ENCODE peak calls at places on chromosomes 16 and 17, in eight cellular contexts. One of them, this sample, is unnamed.

GRCh38 chr16:1457489-1458245 is 13.3 kb upstream of the CCDC154 start:
- DNase-seq in sigmoid colon: no peak
- DNase-seq in astrocyte of the spinal cord: no peak
- DNase-seq in tibial artery: no peak
- DNase-seq in LNCaP clone FGC: no peak
- DNase-seq in HCT116: no peak
- DNase-seq in cardiac muscle cell: no peak
- DNase-seq in AG04450: no peak
- DNase-seq in this sample: no peak

GRCh38 chr17:883586-883962 is 96.0 kb downstream of the NXN start:
- DNase-seq in sigmoid colon: no peak
- DNase-seq in astrocyte of the spinal cord: no peak
- DNase-seq in tibial artery: no peak
- DNase-seq in LNCaP clone FGC: no peak
- DNase-seq in HCT116: no peak
- DNase-seq in cardiac muscle cell: no peak
- DNase-seq in AG04450: no peak
- DNase-seq in this sample: no peak

GRCh38 chr17:29847118-29847517 is 82.9 kb downstream of the SSH2 start:
- DNase-seq in sigmoid colon: no peak
- DNase-seq in astrocyte of the spinal cord: no peak
- DNase-seq in tibial artery: no peak
- DNase-seq in LNCaP clone FGC: no peak
- DNase-seq in HCT116: no peak
- DNase-seq in cardiac muscle cell: peak; percentile 41
- DNase-seq in AG04450: no peak
- DNase-seq in this sample: no peak

GRCh38 chr17:72095316-72095715 is 25.5 kb upstream of the SOX9 start:
- DNase-seq in sigmoid colon: no peak
- DNase-seq in astrocyte of the spinal cord: no peak
- DNase-seq in tibial artery: no peak
- DNase-seq in LNCaP clone FGC: no peak
- DNase-seq in HCT116: no peak
- DNase-seq in cardiac muscle cell: no peak
- DNase-seq in AG04450: no peak
- DNase-seq in this sample: no peak

GRCh38 chr17:11144358-11145233 is 96.4 kb upstream of the SHISA6 start:
- DNase-seq in sigmoid colon: no peak
- DNase-seq in astrocyte of the spinal cord: no peak
- DNase-seq in tibial artery: no peak
- DNase-seq in LNCaP clone FGC: peak; percentile 35
- DNase-seq in HCT116: no peak
- DNase-seq in cardiac muscle cell: peak; percentile 75
- DNase-seq in AG04450: no peak
- DNase-seq in this sample: no peak

GRCh38 chr16:85256190-85256739 is 144.0 kb upstream of the CIBAR2 start:
- DNase-seq in sigmoid colon: no peak
- DNase-seq in astrocyte of the spinal cord: no peak
- DNase-seq in tibial artery: no peak
- DNase-seq in LNCaP clone FGC: no peak
- DNase-seq in HCT116: no peak
- DNase-seq in cardiac muscle cell: no peak
- DNase-seq in AG04450: no peak
- DNase-seq in this sample: no peak

GRCh38 chr16:10859650-10860049 is 17.4 kb upstream of the CIITA start:
- DNase-seq in sigmoid colon: no peak
- DNase-seq in astrocyte of the spinal cord: no peak
- DNase-seq in tibial artery: peak; percentile 61
- DNase-seq in LNCaP clone FGC: no peak
- DNase-seq in HCT116: no peak
- DNase-seq in cardiac muscle cell: no peak
- DNase-seq in AG04450: no peak
- DNase-seq in this sample: no peak

GRCh38 chr17:81397314-81398169 is 2.3 kb downstream of the BAHCC1 start:
- DNase-seq in sigmoid colon: no peak
- DNase-seq in astrocyte of the spinal cord: peak; percentile 77
- DNase-seq in tibial artery: no peak
- DNase-seq in LNCaP clone FGC: no peak
- DNase-seq in HCT116: no peak
- DNase-seq in cardiac muscle cell: peak; percentile 73
- DNase-seq in AG04450: no peak
- DNase-seq in this sample: no peak

DNA sequence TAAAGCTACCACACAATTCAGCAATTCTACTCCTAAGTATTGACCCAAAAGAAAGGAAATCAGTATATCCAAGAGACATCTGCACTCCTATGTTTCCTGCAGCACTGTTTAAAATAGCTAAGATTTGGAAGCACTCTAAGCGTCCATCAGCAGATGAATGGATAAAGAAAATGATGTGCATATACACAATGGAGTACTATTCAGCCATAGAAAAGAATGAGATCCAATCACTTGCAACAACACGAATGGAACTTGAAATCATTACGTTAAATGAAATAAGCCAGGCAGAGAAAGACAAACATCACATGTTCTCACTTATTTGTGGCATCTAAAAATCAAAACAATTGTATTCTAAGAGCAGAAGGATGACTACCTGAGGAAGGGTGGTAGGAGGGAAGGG is 1.5 kb downstream of the SLFN11 start:
- DNase-seq in sigmoid colon: no peak
- DNase-seq in astrocyte of the spinal cord: no peak
- DNase-seq in tibial artery: no peak
- DNase-seq in LNCaP clone FGC: no peak
- DNase-seq in HCT116: no peak
- DNase-seq in cardiac muscle cell: no peak
- DNase-seq in AG04450: no peak
- DNase-seq in this sample: no peak
- H3K4me3 ChIP-seq in sigmoid colon: no peak overlapping the region
- H3K4me3 ChIP-seq in astrocyte of the spinal cord: no peak overlapping the region
- H3K4me3 ChIP-seq in tibial artery: no peak overlapping the region
- H3K4me3 ChIP-seq in LNCaP clone FGC: no peak overlapping the region
- H3K4me3 ChIP-seq in HCT116: no peak overlapping the region
- H3K4me3 ChIP-seq in cardiac muscle cell: no peak overlapping the region
- H3K4me3 ChIP-seq in AG04450: peak overlapping the region; percentile 92
- H3K4me3 ChIP-seq in this sample: peak overlapping the region; percentile 63

GRCh38 chr17:75975757-75976174 is 3.2 kb downstream of the ACOX1 start:
- DNase-seq in sigmoid colon: no peak
- DNase-seq in astrocyte of the spinal cord: no peak
- DNase-seq in tibial artery: no peak
- DNase-seq in LNCaP clone FGC: no peak
- DNase-seq in HCT116: no peak
- DNase-seq in cardiac muscle cell: no peak
- DNase-seq in AG04450: no peak
- DNase-seq in this sample: no peak
- H3K4me3 ChIP-seq in sigmoid colon: no peak overlapping the region
- H3K4me3 ChIP-seq in astrocyte of the spinal cord: no peak overlapping the region
- H3K4me3 ChIP-seq in tibial artery: no peak overlapping the region
- H3K4me3 ChIP-seq in LNCaP clone FGC: no peak overlapping the region
- H3K4me3 ChIP-seq in HCT116: no peak overlapping the region
- H3K4me3 ChIP-seq in cardiac muscle cell: no peak overlapping the region
- H3K4me3 ChIP-seq in AG04450: no peak overlapping the region
- H3K4me3 ChIP-seq in this sample: no peak overlapping the region

GRCh38 chr17:8693328-8693727 is 51.3 kb downstream of the CCDC42 start:
- DNase-seq in sigmoid colon: no peak
- DNase-seq in astrocyte of the spinal cord: no peak
- DNase-seq in tibial artery: peak; percentile 56
- DNase-seq in LNCaP clone FGC: peak; percentile 54
- DNase-seq in HCT116: no peak
- DNase-seq in cardiac muscle cell: no peak
- DNase-seq in AG04450: no peak
- DNase-seq in this sample: no peak
- H3K4me3 ChIP-seq in sigmoid colon: no peak overlapping the region
- H3K4me3 ChIP-seq in astrocyte of the spinal cord: no peak overlapping the region
- H3K4me3 ChIP-seq in tibial artery: no peak overlapping the region
- H3K4me3 ChIP-seq in LNCaP clone FGC: no peak overlapping the region
- H3K4me3 ChIP-seq in HCT116: no peak overlapping the region
- H3K4me3 ChIP-seq in cardiac muscle cell: no peak overlapping the region
- H3K4me3 ChIP-seq in AG04450: no peak overlapping the region
- H3K4me3 ChIP-seq in this sample: no peak overlapping the region

GRCh38 chr17:42312035-42312284 is 23.7 kb downstream of the STAT5A start:
- DNase-seq in sigmoid colon: no peak
- DNase-seq in astrocyte of the spinal cord: no peak
- DNase-seq in tibial artery: no peak
- DNase-seq in LNCaP clone FGC: no peak
- DNase-seq in HCT116: no peak
- DNase-seq in cardiac muscle cell: no peak
- DNase-seq in AG04450: no peak
- DNase-seq in this sample: no peak
- H3K4me3 ChIP-seq in sigmoid colon: peak overlapping the region; percentile 43
- H3K4me3 ChIP-seq in astrocyte of the spinal cord: no peak overlapping the region
- H3K4me3 ChIP-seq in tibial artery: peak overlapping the region; percentile 29
- H3K4me3 ChIP-seq in LNCaP clone FGC: no peak overlapping the region
- H3K4me3 ChIP-seq in HCT116: no peak overlapping the region
- H3K4me3 ChIP-seq in cardiac muscle cell: no peak overlapping the region
- H3K4me3 ChIP-seq in AG04450: no peak overlapping the region
- H3K4me3 ChIP-seq in this sample: no peak overlapping the region